ENCODE peak calls at places on chromosomes 11 and 22, in six cellular contexts. One of them, this sample, is unnamed.

GRCh38 chr11:66637557-66638176 is 836 bp upstream of the RBM4 start:
- DNase-seq in HCT116: no peak
- DNase-seq in transverse colon: no peak
- DNase-seq in GM12891: no peak
- DNase-seq in prostate gland: no peak
- DNase-seq in stomach: no peak
- DNase-seq in this sample: no peak

GRCh38 chr11:108431997-108432396 is 35.3 kb downstream of the C11orf65 start:
- DNase-seq in HCT116: no peak
- DNase-seq in transverse colon: no peak
- DNase-seq in GM12891: no peak
- DNase-seq in prostate gland: no peak
- DNase-seq in stomach: no peak
- DNase-seq in this sample: no peak

GRCh38 chr11:21615871-21616270 is 577.0 kb upstream of the ANO5 start:
- DNase-seq in HCT116: no peak
- DNase-seq in transverse colon: no peak
- DNase-seq in GM12891: no peak
- DNase-seq in prostate gland: no peak
- DNase-seq in stomach: no peak
- DNase-seq in this sample: no peak

GRCh38 chr11:37978647-37979046 is 1380.6 kb upstream of the RAG2 start:
- DNase-seq in HCT116: no peak
- DNase-seq in transverse colon: no peak
- DNase-seq in GM12891: no peak
- DNase-seq in prostate gland: no peak
- DNase-seq in stomach: no peak
- DNase-seq in this sample: peak

GRCh38 chr11:133504906-133505305 is 27.4 kb downstream of the OPCML start:
- DNase-seq in HCT116: no peak
- DNase-seq in transverse colon: no peak
- DNase-seq in GM12891: no peak
- DNase-seq in prostate gland: no peak
- DNase-seq in stomach: no peak
- DNase-seq in this sample: no peak

GRCh38 chr22:36528336-36528735 is 630 bp downstream of the EIF3D start:
- DNase-seq in HCT116: no peak
- DNase-seq in transverse colon: no peak
- DNase-seq in GM12891: no peak
- DNase-seq in prostate gland: no peak
- DNase-seq in stomach: no peak
- DNase-seq in this sample: no peak

GRCh38 chr11:118086913-118087768 is at the start of gene SMIM35:
- DNase-seq in HCT116: no peak
- DNase-seq in transverse colon: no peak
- DNase-seq in GM12891: no peak
- DNase-seq in prostate gland: no peak
- DNase-seq in stomach: no peak
- DNase-seq in this sample: no peak

GRCh38 chr11:95337175-95337957 is 106.4 kb upstream of the SESN3 start:
- DNase-seq in HCT116: no peak
- DNase-seq in transverse colon: peak
- DNase-seq in GM12891: no peak
- DNase-seq in prostate gland: peak
- DNase-seq in stomach: peak
- DNase-seq in this sample: peak

GRCh38 chr22:19637405-19638281 is 76.7 kb upstream of the SEPTIN5 start:
- DNase-seq in HCT116: no peak
- DNase-seq in transverse colon: no peak
- DNase-seq in GM12891: no peak
- DNase-seq in prostate gland: no peak
- DNase-seq in stomach: no peak
- DNase-seq in this sample: no peak

GRCh38 chr11:117805048-117805447 is 8.0 kb upstream of the DSCAML1 start:
- DNase-seq in HCT116: no peak
- DNase-seq in transverse colon: no peak
- DNase-seq in GM12891: no peak
- DNase-seq in prostate gland: no peak
- DNase-seq in stomach: no peak
- DNase-seq in this sample: no peak

GRCh38 chr11:88583232-88583631 is 245.7 kb upstream of the CTSC start:
- DNase-seq in HCT116: no peak
- DNase-seq in transverse colon: no peak
- DNase-seq in GM12891: no peak
- DNase-seq in prostate gland: no peak
- DNase-seq in stomach: no peak
- DNase-seq in this sample: no peak

GRCh38 chr11:121237686-121238658 is 54.6 kb upstream of the SC5D start:
- DNase-seq in HCT116: no peak
- DNase-seq in transverse colon: no peak
- DNase-seq in GM12891: no peak
- DNase-seq in prostate gland: peak
- DNase-seq in stomach: no peak
- DNase-seq in this sample: peak

GRCh38 chr11:73760066-73760679 is 701 bp downstream of the RAB6A start:
- DNase-seq in HCT116: no peak
- DNase-seq in transverse colon: peak
- DNase-seq in GM12891: peak
- DNase-seq in prostate gland: peak
- DNase-seq in stomach: peak
- DNase-seq in this sample: peak

GRCh38 chr11:17412488-17413180 is 24.2 kb upstream of the KCNJ11 start:
- DNase-seq in HCT116: no peak
- DNase-seq in transverse colon: no peak
- DNase-seq in GM12891: no peak
- DNase-seq in prostate gland: no peak
- DNase-seq in stomach: no peak
- DNase-seq in this sample: no peak

GRCh38 chr22:44196731-44197131 is 16.0 kb downstream of the PARVG start:
- DNase-seq in HCT116: no peak
- DNase-seq in transverse colon: no peak
- DNase-seq in GM12891: no peak
- DNase-seq in prostate gland: no peak
- DNase-seq in stomach: no peak
- DNase-seq in this sample: no peak

GRCh38 chr11:117859713-117860112 is 16.7 kb downstream of the FXYD6 start:
- DNase-seq in HCT116: no peak
- DNase-seq in transverse colon: no peak
- DNase-seq in GM12891: no peak
- DNase-seq in prostate gland: no peak
- DNase-seq in stomach: no peak
- DNase-seq in this sample: no peak

GRCh38 chr11:66843776-66844495 is 695 bp downstream of the RCE1 start:
- DNase-seq in HCT116: no peak
- DNase-seq in transverse colon: no peak
- DNase-seq in GM12891: no peak
- DNase-seq in prostate gland: no peak
- DNase-seq in stomach: no peak
- DNase-seq in this sample: no peak

GRCh38 chr11:63763506-63764200 is 4.9 kb downstream of the ZFTA start:
- DNase-seq in HCT116: no peak
- DNase-seq in transverse colon: peak
- DNase-seq in GM12891: no peak
- DNase-seq in prostate gland: no peak
- DNase-seq in stomach: no peak
- DNase-seq in this sample: peak
- TF ChIP-seq POLR2AphosphoS5 in HCT116: no peak
- TF ChIP-seq POLR2AphosphoS5 in transverse colon: no peak
- TF ChIP-seq POLR2AphosphoS5 in GM12891: no peak
- TF ChIP-seq POLR2AphosphoS5 in prostate gland: no peak
- TF ChIP-seq POLR2AphosphoS5 in stomach: no peak
- TF ChIP-seq POLR2AphosphoS5 in this sample: no peak

DNA sequence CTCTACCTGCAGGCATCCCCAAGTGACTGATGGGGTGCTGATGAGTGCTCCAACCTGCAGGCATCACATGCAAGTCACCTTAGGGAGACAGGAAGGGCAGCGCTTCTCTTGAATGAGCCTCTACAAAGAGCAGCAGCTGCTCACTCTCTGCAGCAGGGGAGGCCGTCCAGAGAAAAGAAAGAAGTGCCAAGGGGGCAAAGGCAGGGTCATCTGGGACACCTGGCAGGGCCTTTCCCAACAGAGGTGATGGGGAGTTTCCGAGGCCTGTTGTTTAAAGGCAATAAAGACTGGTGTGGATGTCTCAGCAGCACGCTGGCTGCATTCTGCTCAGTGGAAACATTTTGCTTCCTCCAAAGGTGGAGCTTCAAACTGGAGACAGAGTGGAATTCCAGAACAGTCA is 113.7 kb downstream of the ETS1 start:
- DNase-seq in HCT116: no peak
- DNase-seq in transverse colon: no peak
- DNase-seq in GM12891: no peak
- DNase-seq in prostate gland: no peak
- DNase-seq in stomach: no peak
- DNase-seq in this sample: no peak
- TF ChIP-seq POLR2A in HCT116: no peak
- TF ChIP-seq POLR2A in transverse colon: no peak
- TF ChIP-seq POLR2A in GM12891: no peak
- TF ChIP-seq POLR2A in prostate gland: no peak
- TF ChIP-seq POLR2A in stomach: no peak
- TF ChIP-seq POLR2A in this sample: no peak

GRCh38 chr22:50301581-50301991 is 5.9 kb downstream of the PLXNB2 start:
- DNase-seq in HCT116: no peak
- DNase-seq in transverse colon: peak
- DNase-seq in GM12891: no peak
- DNase-seq in prostate gland: no peak
- DNase-seq in stomach: peak
- DNase-seq in this sample: no peak

GRCh38 chr22:50300620-50301257 is 6.7 kb downstream of the PLXNB2 start:
- DNase-seq in HCT116: no peak
- DNase-seq in transverse colon: no peak
- DNase-seq in GM12891: no peak
- DNase-seq in prostate gland: no peak
- DNase-seq in stomach: peak
- DNase-seq in this sample: no peak

GRCh38 chr22:50298266-50298637 is 9.2 kb downstream of the PLXNB2 start:
- DNase-seq in HCT116: no peak
- DNase-seq in transverse colon: no peak
- DNase-seq in GM12891: no peak
- DNase-seq in prostate gland: no peak
- DNase-seq in stomach: no peak
- DNase-seq in this sample: no peak

GRCh38 chr22:50298937-50299656 is 8.3 kb downstream of the PLXNB2 start:
- DNase-seq in HCT116: no peak
- DNase-seq in transverse colon: no peak
- DNase-seq in GM12891: no peak
- DNase-seq in prostate gland: no peak
- DNase-seq in stomach: peak
- DNase-seq in this sample: no peak

DNA sequence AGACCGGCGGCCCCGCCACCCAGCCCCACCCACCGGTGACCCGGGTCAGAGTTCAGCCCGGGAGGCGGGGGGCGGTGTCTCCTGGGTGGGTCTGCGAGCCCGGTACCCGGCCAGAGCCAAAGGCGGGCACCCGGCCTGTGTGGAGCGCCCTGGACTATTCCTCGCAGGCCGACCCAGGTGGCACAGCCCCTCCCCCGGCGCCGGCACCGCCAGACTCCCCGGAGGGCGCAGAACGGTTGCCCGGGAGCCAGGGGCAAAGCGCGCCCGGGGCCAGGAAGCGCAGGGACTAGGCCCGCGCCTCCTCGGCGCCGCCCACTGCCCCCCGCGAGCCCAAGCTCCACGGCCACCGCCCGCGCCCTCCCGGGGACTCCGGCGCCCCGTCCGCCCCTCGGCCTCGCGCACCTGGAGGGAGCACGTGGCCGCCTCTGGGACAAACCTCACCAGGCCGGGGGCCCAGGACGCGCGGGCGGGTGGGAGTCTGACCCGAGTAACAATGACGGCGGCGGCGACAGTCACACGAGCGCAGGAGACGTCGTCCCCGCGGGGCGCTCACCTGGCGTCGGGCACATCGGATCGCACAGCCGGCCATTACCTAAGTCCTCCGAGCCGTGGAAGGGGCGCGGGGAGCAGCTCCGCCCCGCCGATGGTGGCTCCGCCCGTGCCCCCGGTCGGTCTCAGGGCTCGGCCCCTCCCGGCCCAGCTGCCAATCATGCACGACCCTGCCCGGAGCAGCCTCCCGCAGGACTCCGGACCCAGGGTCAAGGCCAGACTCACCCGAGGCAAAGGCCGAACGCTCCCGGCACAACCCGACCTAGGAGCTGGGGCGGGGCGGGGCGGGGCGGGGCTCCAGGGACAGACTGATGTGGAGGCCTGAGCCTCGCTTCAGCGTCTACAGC is 7.5 kb downstream of the PLXNB2 start:
- DNase-seq in HCT116: no peak
- DNase-seq in transverse colon: peak
- DNase-seq in GM12891: no peak
- DNase-seq in prostate gland: no peak
- DNase-seq in stomach: peak
- DNase-seq in this sample: no peak
- TF ChIP-seq POLR2AphosphoS5 in HCT116: no peak
- TF ChIP-seq POLR2AphosphoS5 in transverse colon: peak
- TF ChIP-seq POLR2AphosphoS5 in GM12891: no peak
- TF ChIP-seq POLR2AphosphoS5 in prostate gland: no peak
- TF ChIP-seq POLR2AphosphoS5 in stomach: no peak
- TF ChIP-seq POLR2AphosphoS5 in this sample: no peak

GRCh38 chr11:69013009-69013951 is at the start of gene MRGPRF:
- DNase-seq in HCT116: no peak
- DNase-seq in transverse colon: peak
- DNase-seq in GM12891: no peak
- DNase-seq in prostate gland: no peak
- DNase-seq in stomach: peak
- DNase-seq in this sample: no peak

GRCh38 chr11:69011624-69012091 is 1.4 kb downstream of the MRGPRF start:
- DNase-seq in HCT116: no peak
- DNase-seq in transverse colon: no peak
- DNase-seq in GM12891: no peak
- DNase-seq in prostate gland: no peak
- DNase-seq in stomach: no peak
- DNase-seq in this sample: no peak

GRCh38 chr11:69014936-69015549 is 2.0 kb upstream of the MRGPRF start:
- DNase-seq in HCT116: no peak
- DNase-seq in transverse colon: no peak
- DNase-seq in GM12891: no peak
- DNase-seq in prostate gland: no peak
- DNase-seq in stomach: no peak
- DNase-seq in this sample: no peak

GRCh38 chr11:69012092-69013008 is 696 bp downstream of the MRGPRF start:
- DNase-seq in HCT116: no peak
- DNase-seq in transverse colon: no peak
- DNase-seq in GM12891: no peak
- DNase-seq in prostate gland: no peak
- DNase-seq in stomach: no peak
- DNase-seq in this sample: no peak

GRCh38 chr11:69014084-69014935 is 1.3 kb upstream of the MRGPRF start:
- DNase-seq in HCT116: no peak
- DNase-seq in transverse colon: peak
- DNase-seq in GM12891: no peak
- DNase-seq in prostate gland: no peak
- DNase-seq in stomach: peak
- DNase-seq in this sample: no peak
- TF ChIP-seq POLR2A in HCT116: no peak
- TF ChIP-seq POLR2A in transverse colon: no peak
- TF ChIP-seq POLR2A in GM12891: no peak
- TF ChIP-seq POLR2A in prostate gland: no peak
- TF ChIP-seq POLR2A in stomach: no peak
- TF ChIP-seq POLR2A in this sample: no peak

GRCh38 chr22:38267086-38267485 is 5.7 kb downstream of the TMEM184B start:
- DNase-seq in HCT116: no peak
- DNase-seq in transverse colon: no peak
- DNase-seq in GM12891: no peak
- DNase-seq in prostate gland: no peak
- DNase-seq in stomach: no peak
- DNase-seq in this sample: peak
- TF ChIP-seq POLR2AphosphoS5 in HCT116: no peak
- TF ChIP-seq POLR2AphosphoS5 in transverse colon: no peak
- TF ChIP-seq POLR2AphosphoS5 in GM12891: no peak
- TF ChIP-seq POLR2AphosphoS5 in prostate gland: peak
- TF ChIP-seq POLR2AphosphoS5 in stomach: peak
- TF ChIP-seq POLR2AphosphoS5 in this sample: no peak